ENCODE peak calls at places on chromosome 7, in four cellular contexts. J is adrenal gland, W is lower lobe of right lung, Q is suprapubic skin. N is an unnamed sample.

GRCh38 chr7:30908681-30909080 is 3.0 kb upstream of the AQP1 start:
- DNase-seq in W (no peak), Q (no peak), J (no peak), N (no peak)

GRCh38 chr7:47967123-47967522 is 12.3 kb downstream of the HUS1 start:
- DNase-seq in W (no peak), J (no peak), Q (no peak), N (no peak)

GRCh38 chr7:120272261-120272895 is 597 bp upstream of the KCND2 start:
- DNase-seq in W (no peak), J (no peak), Q (no peak), N (no peak)

GRCh38 chr7:2761801-2762497 is 73.9 kb downstream of the AMZ1 start:
- DNase-seq in Q (no peak), W (no peak), J (no peak), N (no peak)

GRCh38 chr7:87877641-87878040 is 1.3 kb downstream of the DBF4 start:
- DNase-seq in Q (no peak), J (no peak), W (no peak), N (no peak)

GRCh38 chr7:106615808-106616691 is 44.9 kb downstream of the CCDC71L start:
- DNase-seq in J (no peak), W (no peak), Q (no peak), N (no peak)

GRCh38 chr7:51451751-51452465 is 135.3 kb upstream of the COBL start:
- DNase-seq in W (no peak), J (no peak), Q (no peak), N (no peak)

GRCh38 chr7:6651866-6652445 is 14.8 kb downstream of the ZNF316 start:
- DNase-seq in J (no peak), W (no peak), Q (peak; percentile 74), N (no peak)

GRCh38 chr7:133934974-133935330 is 192.2 kb upstream of the LRGUK start:
- DNase-seq in W (no peak), Q (no peak), J (no peak), N (no peak)

GRCh38 chr7:65946895-65947294 is 35.1 kb downstream of the GUSB start:
- DNase-seq in J (peak; percentile 72), W (no peak), Q (peak; percentile 55), N (no peak)

GRCh38 chr7:112205348-112206237 is 606 bp downstream of the DOCK4 start:
- DNase-seq in J (peak; percentile 61), Q (peak; percentile 81), W (peak; percentile 80), N (no peak)

GRCh38 chr7:17401806-17402627 is 103.6 kb downstream of the AHR start:
- DNase-seq in J (no peak), Q (no peak), W (no peak), N (no peak)

GRCh38 chr7:45001138-45001694 is 1.2 kb downstream of the CCM2 start:
- DNase-seq in J (no peak), W (no peak), Q (no peak), N (no peak)

GRCh38 chr7:22853674-22854157 is 31.1 kb upstream of the TOMM7 start:
- DNase-seq in J (peak; percentile 42), W (no peak), Q (no peak), N (no peak)

GRCh38 chr7:107856806-107857540 is 34.0 kb upstream of the DLD start:
- DNase-seq in J (no peak), W (no peak), Q (no peak), N (no peak)

GRCh38 chr7:100897772-100898454 is 2.2 kb upstream of the ACHE start:
- DNase-seq in W (no peak), J (no peak), Q (no peak), N (no peak)

GRCh38 chr7:27808626-27809025 is 68.7 kb downstream of the TAX1BP1 start:
- DNase-seq in W (no peak), Q (no peak), J (no peak), N (no peak)

GRCh38 chr7:127769696-127770400 is 117.9 kb downstream of the SND1 start:
- DNase-seq in J (no peak), Q (no peak), W (no peak), N (no peak)

GRCh38 chr7:102300643-102301211 is 14.1 kb downstream of the SH2B2 start:
- DNase-seq in W (no peak), J (no peak), Q (no peak), N (peak; percentile 57)

GRCh38 chr7:159095979-159096411 is 48.7 kb downstream of the VIPR2 start:
- DNase-seq in W (no peak), Q (peak; percentile 62), J (peak; percentile 5), N (peak; percentile 47)

GRCh38 chr7:42677751-42678231 is 234.1 kb downstream of the C7orf25 start:
- DNase-seq in J (peak; percentile 67), W (no peak), Q (no peak), N (no peak)

GRCh38 chr7:42673951-42674350 is 237.9 kb downstream of the C7orf25 start:
- DNase-seq in Q (no peak), W (no peak), J (no peak), N (no peak)

GRCh38 chr7:42672339-42672990 is 239.4 kb downstream of the C7orf25 start:
- DNase-seq in Q (no peak), W (no peak), J (no peak), N (no peak)

DNA sequence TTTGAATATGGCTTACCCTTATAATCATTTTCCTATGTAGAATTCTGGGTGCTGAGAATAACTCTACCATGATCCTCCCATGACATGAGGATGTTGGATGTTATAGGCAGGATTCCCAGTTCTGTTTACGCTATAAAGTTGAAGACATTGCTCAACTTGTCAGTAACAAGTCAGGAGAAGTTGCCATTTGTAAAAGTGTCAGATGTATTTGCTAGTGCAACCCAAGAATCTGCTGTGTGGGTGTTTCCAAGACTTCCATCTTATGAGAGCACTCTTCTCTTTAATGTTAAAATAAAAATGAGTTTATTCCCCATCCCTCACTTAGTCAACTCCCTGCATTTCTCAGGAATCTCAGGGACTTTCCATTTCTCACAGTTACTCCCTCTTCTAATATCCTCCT is 233.6 kb downstream of the C7orf25 start:
- DNase-seq in J (no peak), W (no peak), Q (no peak), N (no peak)
- H3K4me3 ChIP-seq in J (no peak overlapping the region), W (no peak overlapping the region), Q (no peak overlapping the region), N (no peak overlapping the region)

GRCh38 chr7:991729-992444 is 8.9 kb downstream of the CYP2W1 start:
- DNase-seq in W (no peak), J (no peak), Q (no peak), N (no peak)
- H3K4me1 ChIP-seq in W (peaks cover 18% of the 10 kb centered on the region), J (peaks cover 18% of the 10 kb centered on the region), Q (peaks cover 31% of the 10 kb centered on the region), N (no peaks in the 10 kb centered on the region)

DNA sequence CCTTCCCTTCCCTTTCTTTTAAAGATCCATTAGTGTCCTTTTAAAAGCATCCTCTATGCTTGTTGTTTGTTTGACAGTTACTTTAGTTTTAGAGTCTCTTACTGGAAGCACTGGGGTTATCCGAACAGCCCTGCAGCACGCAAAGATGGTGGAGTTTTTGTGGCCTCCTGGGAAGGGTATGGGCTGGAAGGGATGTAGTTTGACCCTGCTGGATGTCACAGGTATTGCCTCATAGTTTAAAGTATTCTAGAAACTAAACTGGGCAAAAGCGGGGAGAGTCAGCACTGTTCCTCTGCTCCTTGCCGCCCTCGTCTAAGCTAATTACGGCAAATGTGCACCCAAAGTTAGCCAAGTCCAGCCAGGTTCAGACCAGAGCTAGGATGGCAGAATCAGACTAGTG is 35.8 kb upstream of the GNAI1 start:
- DNase-seq in W (no peak), J (no peak), Q (no peak), N (no peak)
- TF ChIP-seq CTCF in W (no peak), J (no peak), Q (no peak), N (no peak)

DNA sequence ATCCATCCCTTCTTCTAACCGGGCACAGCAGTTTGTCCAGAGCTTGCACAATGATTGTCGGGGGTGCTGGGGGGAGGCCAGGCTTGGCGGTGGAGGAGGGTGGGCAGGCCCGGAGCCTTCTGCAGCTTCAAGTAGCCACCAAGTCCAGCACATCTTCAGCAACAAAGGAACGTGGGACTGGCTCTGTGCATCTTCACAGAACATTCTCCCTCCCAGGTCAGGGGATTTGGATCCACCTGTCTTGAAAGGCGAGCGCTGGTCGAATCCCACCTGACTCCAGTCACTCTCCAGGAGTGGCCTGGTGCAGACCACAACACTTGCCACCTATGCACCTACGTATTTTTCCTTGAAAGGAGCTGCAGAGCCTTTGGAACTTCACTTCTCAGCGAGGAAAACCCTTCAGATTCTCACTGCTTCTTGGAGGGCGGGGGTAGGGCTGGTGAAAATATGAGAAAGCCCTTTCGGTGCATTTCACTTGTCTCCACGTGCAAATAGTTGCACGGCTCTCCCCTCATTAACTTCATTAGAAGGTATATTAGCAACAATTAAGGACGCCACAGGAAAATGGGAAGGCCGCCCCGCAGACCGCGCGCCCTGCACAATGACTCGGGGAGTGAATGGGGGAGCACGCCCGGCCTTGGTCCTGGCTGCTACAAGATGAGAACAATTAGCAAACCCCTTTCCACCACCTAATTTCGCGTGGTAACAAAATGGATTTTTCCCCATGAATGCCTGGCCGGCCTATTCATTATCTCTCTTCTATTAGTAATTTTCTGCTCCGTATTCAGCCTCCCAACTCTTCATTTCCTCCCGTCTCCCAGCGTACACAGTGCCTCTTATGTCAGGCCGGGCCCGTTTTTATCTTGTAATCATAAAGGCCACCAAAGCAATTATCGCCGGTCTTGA is 346.7 kb downstream of the DNAJB6 start:
- DNase-seq in Q (peak; percentile 52), J (no peak), W (no peak), N (no peak)
- H3K4me3 ChIP-seq in Q (peak overlapping the region; percentile 17), J (no peak overlapping the region), W (no peak overlapping the region), N (no peak overlapping the region)

N was measured in RWPE2.